ENCODE peak calls at places on chromosomes 7 and 10, in six cellular contexts. One of them, this sample, is unnamed.

GRCh38 chr7:5797716-5798115 is 16.3 kb upstream of the RNF216 start:
- DNase-seq in naive thymus-derived CD8-positive, alpha-beta T cell: no peak
- DNase-seq in fibroblast of lung: no peak
- DNase-seq in HT-29: no peak
- DNase-seq in ovary: no peak
- DNase-seq in brain microvascular endothelial cell: no peak
- DNase-seq in this sample: no peak

GRCh38 chr7:41809487-41810257 is 106.8 kb upstream of the INHBA start:
- DNase-seq in fibroblast of lung: peak
- DNase-seq in naive thymus-derived CD8-positive, alpha-beta T cell: no peak
- DNase-seq in HT-29: no peak
- DNase-seq in brain microvascular endothelial cell: no peak
- DNase-seq in ovary: no peak
- DNase-seq in this sample: no peak

GRCh38 chr10:112227331-112227961 is 43.9 kb upstream of the GPAM start:
- DNase-seq in fibroblast of lung: peak
- DNase-seq in brain microvascular endothelial cell: no peak
- DNase-seq in naive thymus-derived CD8-positive, alpha-beta T cell: no peak
- DNase-seq in ovary: no peak
- DNase-seq in HT-29: no peak
- DNase-seq in this sample: no peak

GRCh38 chr10:92181575-92181974 is 109.3 kb downstream of the CPEB3 start:
- DNase-seq in brain microvascular endothelial cell: peak
- DNase-seq in naive thymus-derived CD8-positive, alpha-beta T cell: no peak
- DNase-seq in ovary: no peak
- DNase-seq in fibroblast of lung: peak
- DNase-seq in HT-29: no peak
- DNase-seq in this sample: no peak

GRCh38 chr10:22453948-22454347 is 108.7 kb downstream of the SPAG6 start:
- DNase-seq in fibroblast of lung: no peak
- DNase-seq in naive thymus-derived CD8-positive, alpha-beta T cell: no peak
- DNase-seq in brain microvascular endothelial cell: no peak
- DNase-seq in ovary: no peak
- DNase-seq in HT-29: no peak
- DNase-seq in this sample: no peak

GRCh38 chr10:29389935-29390334 is 101.1 kb downstream of the LYZL1 start:
- DNase-seq in brain microvascular endothelial cell: no peak
- DNase-seq in naive thymus-derived CD8-positive, alpha-beta T cell: no peak
- DNase-seq in fibroblast of lung: no peak
- DNase-seq in ovary: no peak
- DNase-seq in HT-29: no peak
- DNase-seq in this sample: no peak

GRCh38 chr10:112763916-112764520 is 186.0 kb upstream of the TCF7L2 start:
- DNase-seq in fibroblast of lung: peak
- DNase-seq in brain microvascular endothelial cell: peak
- DNase-seq in ovary: no peak
- DNase-seq in naive thymus-derived CD8-positive, alpha-beta T cell: no peak
- DNase-seq in HT-29: no peak
- DNase-seq in this sample: no peak

GRCh38 chr10:102652170-102652926 is 8.1 kb downstream of the TRIM8 start:
- DNase-seq in fibroblast of lung: no peak
- DNase-seq in brain microvascular endothelial cell: no peak
- DNase-seq in ovary: no peak
- DNase-seq in HT-29: no peak
- DNase-seq in naive thymus-derived CD8-positive, alpha-beta T cell: no peak
- DNase-seq in this sample: no peak

GRCh38 chr10:30973737-30974136 is 57.9 kb downstream of the ZNF438 start:
- DNase-seq in ovary: no peak
- DNase-seq in naive thymus-derived CD8-positive, alpha-beta T cell: no peak
- DNase-seq in HT-29: no peak
- DNase-seq in brain microvascular endothelial cell: no peak
- DNase-seq in fibroblast of lung: peak
- DNase-seq in this sample: no peak

GRCh38 chr10:45410807-45411606 is 37.0 kb downstream of the ALOX5 start:
- DNase-seq in fibroblast of lung: no peak
- DNase-seq in ovary: no peak
- DNase-seq in naive thymus-derived CD8-positive, alpha-beta T cell: no peak
- DNase-seq in brain microvascular endothelial cell: no peak
- DNase-seq in HT-29: no peak
- DNase-seq in this sample: no peak

GRCh38 chr10:87503892-87504291 is 801 bp upstream of the MINPP1 start:
- DNase-seq in ovary: no peak
- DNase-seq in brain microvascular endothelial cell: peak
- DNase-seq in HT-29: no peak
- DNase-seq in fibroblast of lung: peak
- DNase-seq in naive thymus-derived CD8-positive, alpha-beta T cell: no peak
- DNase-seq in this sample: no peak

GRCh38 chr10:92328999-92329398 is 38.0 kb downstream of the MARCHF5 start:
- DNase-seq in brain microvascular endothelial cell: no peak
- DNase-seq in naive thymus-derived CD8-positive, alpha-beta T cell: no peak
- DNase-seq in ovary: no peak
- DNase-seq in HT-29: peak
- DNase-seq in fibroblast of lung: no peak
- DNase-seq in this sample: no peak

GRCh38 chr7:41924798-41925197 is 221.9 kb upstream of the INHBA start:
- DNase-seq in fibroblast of lung: no peak
- DNase-seq in HT-29: no peak
- DNase-seq in brain microvascular endothelial cell: no peak
- DNase-seq in ovary: no peak
- DNase-seq in naive thymus-derived CD8-positive, alpha-beta T cell: no peak
- DNase-seq in this sample: no peak

GRCh38 chr7:157017639-157018327 is 7.3 kb upstream of the MNX1 start:
- DNase-seq in ovary: no peak
- DNase-seq in naive thymus-derived CD8-positive, alpha-beta T cell: no peak
- DNase-seq in fibroblast of lung: no peak
- DNase-seq in brain microvascular endothelial cell: no peak
- DNase-seq in HT-29: no peak
- DNase-seq in this sample: peak

GRCh38 chr10:125155101-125155500 is 5.3 kb downstream of the CTBP2 start:
- DNase-seq in naive thymus-derived CD8-positive, alpha-beta T cell: no peak
- DNase-seq in ovary: no peak
- DNase-seq in fibroblast of lung: no peak
- DNase-seq in HT-29: peak
- DNase-seq in brain microvascular endothelial cell: no peak
- DNase-seq in this sample: no peak

GRCh38 chr7:35695987-35696386 is 1.1 kb upstream of the HERPUD2 start:
- DNase-seq in naive thymus-derived CD8-positive, alpha-beta T cell: no peak
- DNase-seq in HT-29: no peak
- DNase-seq in brain microvascular endothelial cell: no peak
- DNase-seq in ovary: no peak
- DNase-seq in fibroblast of lung: no peak
- DNase-seq in this sample: no peak

GRCh38 chr7:129865932-129866214 is 86.9 kb downstream of the UBE2H start:
- DNase-seq in naive thymus-derived CD8-positive, alpha-beta T cell: no peak
- DNase-seq in HT-29: no peak
- DNase-seq in brain microvascular endothelial cell: no peak
- DNase-seq in ovary: no peak
- DNase-seq in fibroblast of lung: no peak
- DNase-seq in this sample: no peak

GRCh38 chr7:5643280-5643679 is 138.2 kb downstream of the RNF216 start:
- DNase-seq in ovary: no peak
- DNase-seq in naive thymus-derived CD8-positive, alpha-beta T cell: peak
- DNase-seq in HT-29: no peak
- DNase-seq in fibroblast of lung: no peak
- DNase-seq in brain microvascular endothelial cell: peak
- DNase-seq in this sample: no peak

GRCh38 chr7:1531263-1531978 is 919 bp downstream of the MAFK start:
- DNase-seq in naive thymus-derived CD8-positive, alpha-beta T cell: peak
- DNase-seq in fibroblast of lung: no peak
- DNase-seq in ovary: peak
- DNase-seq in HT-29: peak
- DNase-seq in brain microvascular endothelial cell: no peak
- DNase-seq in this sample: no peak

GRCh38 chr10:28925154-28925663 is 247.9 kb downstream of the BAMBI start:
- DNase-seq in HT-29: no peak
- DNase-seq in brain microvascular endothelial cell: no peak
- DNase-seq in naive thymus-derived CD8-positive, alpha-beta T cell: no peak
- DNase-seq in ovary: peak
- DNase-seq in fibroblast of lung: no peak
- DNase-seq in this sample: no peak

GRCh38 chr10:16652154-16652553 is 130.5 kb upstream of the C1QL3 start:
- DNase-seq in ovary: no peak
- DNase-seq in naive thymus-derived CD8-positive, alpha-beta T cell: no peak
- DNase-seq in HT-29: no peak
- DNase-seq in fibroblast of lung: no peak
- DNase-seq in brain microvascular endothelial cell: peak
- DNase-seq in this sample: no peak

GRCh38 chr7:55018361-55019328 is at the start of gene EGFR:
- DNase-seq in fibroblast of lung: peak
- DNase-seq in HT-29: peak
- DNase-seq in brain microvascular endothelial cell: peak
- DNase-seq in ovary: peak
- DNase-seq in naive thymus-derived CD8-positive, alpha-beta T cell: no peak
- DNase-seq in this sample: peak